ENCODE peak calls at places on chromosome 13, in four cellular contexts. One of them, this sample, is unnamed.

GRCh38 chr13:74280093-74280794 is 146.0 kb upstream of the KLF12 start:
- DNase-seq in pancreas: no peak
- DNase-seq in ascending aorta: no peak
- DNase-seq in esophagus squamous epithelium: no peak
- DNase-seq in this sample: no peak

GRCh38 chr13:114144606-114145244 is 12.3 kb upstream of the RASA3 start:
- DNase-seq in pancreas: peak; percentile 36
- DNase-seq in ascending aorta: no peak
- DNase-seq in esophagus squamous epithelium: no peak
- DNase-seq in this sample: no peak

GRCh38 chr13:72536668-72537399 is 190.6 kb downstream of the MZT1 start:
- DNase-seq in pancreas: no peak
- DNase-seq in ascending aorta: no peak
- DNase-seq in esophagus squamous epithelium: no peak
- DNase-seq in this sample: peak; percentile 48

GRCh38 chr13:66461021-66461420 is 769.1 kb downstream of the PCDH9 start:
- DNase-seq in pancreas: no peak
- DNase-seq in ascending aorta: no peak
- DNase-seq in esophagus squamous epithelium: no peak
- DNase-seq in this sample: no peak

GRCh38 chr13:86002921-86003488 is 203.8 kb upstream of the SLITRK6 start:
- DNase-seq in pancreas: no peak
- DNase-seq in ascending aorta: no peak
- DNase-seq in esophagus squamous epithelium: no peak
- DNase-seq in this sample: no peak

GRCh38 chr13:51955281-51955771 is 55.9 kb downstream of the ATP7B start:
- DNase-seq in pancreas: no peak
- DNase-seq in ascending aorta: no peak
- DNase-seq in esophagus squamous epithelium: no peak
- DNase-seq in this sample: no peak

GRCh38 chr13:98173431-98173921 is 3.6 kb downstream of the RNF113B start:
- DNase-seq in pancreas: no peak
- DNase-seq in ascending aorta: no peak
- DNase-seq in esophagus squamous epithelium: no peak
- DNase-seq in this sample: peak; percentile 23

GRCh38 chr13:114136576-114136975 is 4.2 kb upstream of the RASA3 start:
- DNase-seq in pancreas: no peak
- DNase-seq in ascending aorta: no peak
- DNase-seq in esophagus squamous epithelium: no peak
- DNase-seq in this sample: no peak

GRCh38 chr13:74134226-74134776 is at the start of gene KLF12:
- DNase-seq in pancreas: peak; percentile 87
- DNase-seq in ascending aorta: peak; percentile 96
- DNase-seq in esophagus squamous epithelium: peak; percentile 72
- DNase-seq in this sample: peak; percentile 95

GRCh38 chr13:50608357-50608756 is 235.1 kb downstream of the DLEU7 start:
- DNase-seq in pancreas: no peak
- DNase-seq in ascending aorta: no peak
- DNase-seq in esophagus squamous epithelium: no peak
- DNase-seq in this sample: no peak

GRCh38 chr13:73061478-73062275 is 2.9 kb downstream of the KLF5 start:
- DNase-seq in pancreas: no peak
- DNase-seq in ascending aorta: no peak
- DNase-seq in esophagus squamous epithelium: no peak
- DNase-seq in this sample: peak; percentile 49

GRCh38 chr13:62014299-62014698 is 598.6 kb upstream of the PCDH20 start:
- DNase-seq in pancreas: no peak
- DNase-seq in ascending aorta: no peak
- DNase-seq in esophagus squamous epithelium: no peak
- DNase-seq in this sample: peak; percentile 6

GRCh38 chr13:111957913-111958450 is 109.0 kb upstream of the SOX1 start:
- DNase-seq in pancreas: no peak
- DNase-seq in ascending aorta: no peak
- DNase-seq in esophagus squamous epithelium: no peak
- DNase-seq in this sample: no peak

GRCh38 chr13:66205807-66206206 is 1024.3 kb downstream of the PCDH9 start:
- DNase-seq in pancreas: no peak
- DNase-seq in ascending aorta: no peak
- DNase-seq in esophagus squamous epithelium: no peak
- DNase-seq in this sample: no peak

GRCh38 chr13:20998649-20999415 is 62.6 kb downstream of the LATS2 start:
- DNase-seq in pancreas: no peak
- DNase-seq in ascending aorta: no peak
- DNase-seq in esophagus squamous epithelium: no peak
- DNase-seq in this sample: no peak

GRCh38 chr13:31952641-31953380 is 78.8 kb upstream of the FRY start:
- DNase-seq in pancreas: peak; percentile 55
- DNase-seq in ascending aorta: no peak
- DNase-seq in esophagus squamous epithelium: no peak
- DNase-seq in this sample: no peak

GRCh38 chr13:33644607-33645543 is 173.1 kb upstream of the RFC3 start:
- DNase-seq in pancreas: no peak
- DNase-seq in ascending aorta: no peak
- DNase-seq in esophagus squamous epithelium: no peak
- DNase-seq in this sample: no peak
- H3K4me3 ChIP-seq in pancreas: no peak overlapping the region
- H3K4me3 ChIP-seq in ascending aorta: no peak overlapping the region
- H3K4me3 ChIP-seq in esophagus squamous epithelium: no peak overlapping the region
- H3K4me3 ChIP-seq in this sample: no peak overlapping the region

GRCh38 chr13:40599146-40599545 is 67.3 kb downstream of the FOXO1 start:
- DNase-seq in pancreas: no peak
- DNase-seq in ascending aorta: no peak
- DNase-seq in esophagus squamous epithelium: no peak
- DNase-seq in this sample: no peak

GRCh38 chr13:40597735-40598365 is 68.6 kb downstream of the FOXO1 start:
- DNase-seq in pancreas: no peak
- DNase-seq in ascending aorta: no peak
- DNase-seq in esophagus squamous epithelium: no peak
- DNase-seq in this sample: no peak

GRCh38 chr13:40598599-40598998 is 67.8 kb downstream of the FOXO1 start:
- DNase-seq in pancreas: no peak
- DNase-seq in ascending aorta: no peak
- DNase-seq in esophagus squamous epithelium: no peak
- DNase-seq in this sample: no peak

GRCh38 chr13:40600145-40600751 is 66.2 kb downstream of the FOXO1 start:
- DNase-seq in pancreas: no peak
- DNase-seq in ascending aorta: no peak
- DNase-seq in esophagus squamous epithelium: no peak
- DNase-seq in this sample: no peak

DNA sequence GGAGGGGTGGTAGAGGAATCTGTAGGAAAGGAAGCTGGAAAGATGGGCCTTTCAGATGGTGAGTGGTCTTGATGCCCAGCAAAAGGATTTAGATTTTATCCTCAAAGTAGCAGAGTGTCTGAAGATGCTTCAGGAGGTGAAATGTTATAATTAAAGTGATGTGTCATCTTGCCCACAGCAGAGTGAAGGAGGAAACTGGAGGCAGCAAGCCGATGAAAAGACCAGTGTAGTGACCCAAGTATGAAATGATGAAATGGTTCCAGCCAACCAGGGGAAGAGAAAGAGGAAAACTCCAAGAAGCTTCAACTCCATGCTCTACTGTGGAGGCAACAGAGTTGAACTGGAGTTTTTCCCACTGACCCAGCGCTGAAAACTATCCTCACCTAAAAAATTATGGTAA is 66.7 kb downstream of the FOXO1 start:
- DNase-seq in pancreas: no peak
- DNase-seq in ascending aorta: no peak
- DNase-seq in esophagus squamous epithelium: no peak
- DNase-seq in this sample: no peak
- H3K4me1 ChIP-seq in pancreas: peaks cover 19% of the 10 kb centered on the region
- H3K4me1 ChIP-seq in ascending aorta: no peaks in the 10 kb centered on the region
- H3K4me1 ChIP-seq in esophagus squamous epithelium: peaks cover 74% of the 10 kb centered on the region
- H3K4me1 ChIP-seq in this sample: peaks cover 10% of the 10 kb centered on the region

DNA sequence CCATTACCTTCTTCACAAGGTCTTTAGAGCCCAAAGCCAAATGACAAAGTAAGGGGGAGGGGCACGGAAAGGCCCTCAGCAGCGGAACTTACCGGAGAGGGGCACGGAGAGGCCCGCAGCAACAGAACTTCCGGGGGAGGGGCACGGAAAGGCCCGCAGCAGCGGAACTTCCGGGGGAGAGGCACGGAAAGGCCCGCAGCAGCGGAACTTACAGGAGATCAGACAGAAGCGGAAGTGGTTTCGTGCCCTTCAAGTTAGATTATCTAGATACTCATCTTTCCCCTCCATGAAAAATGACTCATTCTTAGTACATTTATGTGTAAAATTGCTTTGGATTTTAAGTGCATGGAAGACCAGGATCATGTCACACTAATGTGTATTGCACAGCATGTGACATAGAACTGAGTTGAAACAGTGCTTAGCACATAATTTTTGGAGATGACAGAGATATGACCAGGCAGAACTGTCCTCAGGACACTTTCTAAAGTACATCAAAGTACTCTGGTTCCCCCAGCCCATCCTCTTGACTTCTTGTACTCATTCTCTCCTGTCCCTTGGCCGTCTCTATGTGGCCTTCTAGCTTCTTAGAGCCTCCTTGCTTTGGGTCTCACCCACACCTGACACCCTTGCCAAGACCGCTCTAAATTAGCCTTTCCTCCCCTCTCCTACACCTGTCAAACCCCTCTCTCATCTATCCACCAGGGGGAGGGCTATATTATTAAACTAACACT is 25.7 kb upstream of the TPTE2 start:
- DNase-seq in pancreas: no peak
- DNase-seq in ascending aorta: no peak
- DNase-seq in esophagus squamous epithelium: no peak
- DNase-seq in this sample: no peak
- H3K4me3 ChIP-seq in pancreas: no peak overlapping the region
- H3K4me3 ChIP-seq in ascending aorta: no peak overlapping the region
- H3K4me3 ChIP-seq in esophagus squamous epithelium: peak overlapping the region; percentile 16
- H3K4me3 ChIP-seq in this sample: no peak overlapping the region

GRCh38 chr13:110326263-110326904 is 19.3 kb downstream of the COL4A2 start:
- DNase-seq in pancreas: no peak
- DNase-seq in ascending aorta: peak; percentile 80
- DNase-seq in esophagus squamous epithelium: no peak
- DNase-seq in this sample: no peak
- H3K4me1 ChIP-seq in pancreas: no peaks in the 10 kb centered on the region
- H3K4me1 ChIP-seq in ascending aorta: peaks cover 26% of the 10 kb centered on the region
- H3K4me1 ChIP-seq in esophagus squamous epithelium: peaks cover 60% of the 10 kb centered on the region
- H3K4me1 ChIP-seq in this sample: peaks cover 5% of the 10 kb centered on the region

GRCh38 chr13:28097503-28097902 is 2.9 kb downstream of the FLT3 start:
- DNase-seq in pancreas: no peak
- DNase-seq in ascending aorta: no peak
- DNase-seq in esophagus squamous epithelium: no peak
- DNase-seq in this sample: no peak

GRCh38 chr13:28094311-28094710 is 6.1 kb downstream of the FLT3 start:
- DNase-seq in pancreas: no peak
- DNase-seq in ascending aorta: no peak
- DNase-seq in esophagus squamous epithelium: no peak
- DNase-seq in this sample: no peak

GRCh38 chr13:28100149-28101121 is at the start of gene FLT3:
- DNase-seq in pancreas: peak; percentile 80
- DNase-seq in ascending aorta: no peak
- DNase-seq in esophagus squamous epithelium: no peak
- DNase-seq in this sample: peak; percentile 27

GRCh38 chr13:28093871-28094270 is 6.5 kb downstream of the FLT3 start:
- DNase-seq in pancreas: no peak
- DNase-seq in ascending aorta: no peak
- DNase-seq in esophagus squamous epithelium: no peak
- DNase-seq in this sample: no peak

GRCh38 chr13:28099396-28100148 is 804 bp downstream of the FLT3 start:
- DNase-seq in pancreas: no peak
- DNase-seq in ascending aorta: no peak
- DNase-seq in esophagus squamous epithelium: no peak
- DNase-seq in this sample: no peak
- H3K4me3 ChIP-seq in pancreas: peak overlapping the region; percentile 26
- H3K4me3 ChIP-seq in ascending aorta: peak overlapping the region; percentile 41
- H3K4me3 ChIP-seq in esophagus squamous epithelium: peak overlapping the region; percentile 47
- H3K4me3 ChIP-seq in this sample: peak overlapping the region; percentile 36

DNA sequence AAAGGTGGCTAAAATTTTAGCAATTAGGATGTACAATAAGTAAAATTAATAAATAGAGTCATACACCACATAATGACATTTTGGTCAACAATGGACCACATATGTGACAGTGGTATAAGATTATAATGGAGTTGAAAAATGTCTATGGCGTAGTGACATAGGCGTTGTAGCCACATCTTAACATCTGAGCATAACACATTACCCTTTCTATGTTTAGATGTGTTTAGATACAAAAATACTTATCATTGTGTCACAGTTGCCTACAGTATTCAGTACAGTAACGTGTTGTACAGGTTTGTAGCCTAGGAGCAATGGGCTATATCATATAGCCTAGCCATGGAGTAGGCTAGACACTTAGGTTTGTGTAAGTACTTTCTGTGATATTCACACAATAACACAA is 111.2 kb downstream of the LRCH1 start:
- DNase-seq in pancreas: no peak
- DNase-seq in ascending aorta: no peak
- DNase-seq in esophagus squamous epithelium: no peak
- DNase-seq in this sample: no peak
- H3K4me1 ChIP-seq in pancreas: peaks cover 13% of the 10 kb centered on the region
- H3K4me1 ChIP-seq in ascending aorta: peaks cover 8% of the 10 kb centered on the region
- H3K4me1 ChIP-seq in esophagus squamous epithelium: peaks cover 68% of the 10 kb centered on the region
- H3K4me1 ChIP-seq in this sample: peaks cover 55% of the 10 kb centered on the region

DNA sequence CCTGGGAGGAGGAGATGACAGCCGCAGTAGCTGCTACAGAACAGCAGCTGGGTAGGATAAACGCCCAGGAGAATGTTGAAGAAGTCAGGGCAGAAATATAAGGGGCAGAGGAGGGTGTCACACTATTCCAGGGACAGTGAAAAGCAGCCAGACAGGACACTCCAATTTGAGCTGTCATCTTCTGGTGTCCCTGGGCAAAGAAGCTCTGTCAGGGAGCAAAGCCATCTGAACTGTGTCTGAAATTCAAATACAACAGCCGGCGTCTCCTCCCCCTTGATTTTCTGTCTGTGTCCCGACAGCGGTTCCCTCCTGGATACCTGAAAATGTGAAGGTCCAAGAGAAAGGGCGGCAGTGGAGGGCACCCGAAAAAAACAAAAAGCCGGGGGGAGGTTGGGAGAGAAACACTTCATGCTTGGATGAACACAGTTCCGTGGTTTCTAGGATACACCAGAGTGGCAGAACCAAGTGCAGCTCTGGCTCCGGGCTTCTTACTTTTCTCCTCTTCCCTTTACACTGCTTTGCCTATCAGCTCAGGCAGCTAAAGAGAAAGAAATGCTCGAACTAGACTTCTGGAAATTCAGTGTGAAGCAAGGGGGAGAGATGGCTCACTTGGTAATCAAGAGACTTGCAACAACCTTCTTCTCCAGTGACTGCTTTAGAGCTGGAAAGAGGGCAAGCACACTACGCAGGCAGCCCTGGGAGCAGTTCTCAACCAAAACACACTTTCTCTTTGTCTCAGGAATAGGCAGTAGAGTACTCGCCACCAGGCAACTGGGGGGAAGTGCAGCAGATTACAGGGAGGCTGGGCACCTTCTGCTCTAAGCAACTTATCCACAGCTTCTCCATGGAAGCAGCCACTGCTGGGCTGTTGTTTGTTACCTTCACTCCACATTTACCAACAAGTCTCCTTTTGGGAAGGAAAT is 465.6 kb downstream of the ITGBL1 start:
- DNase-seq in pancreas: no peak
- DNase-seq in ascending aorta: no peak
- DNase-seq in esophagus squamous epithelium: no peak
- DNase-seq in this sample: no peak
- H3K4me3 ChIP-seq in pancreas: no peak overlapping the region
- H3K4me3 ChIP-seq in ascending aorta: no peak overlapping the region
- H3K4me3 ChIP-seq in esophagus squamous epithelium: no peak overlapping the region
- H3K4me3 ChIP-seq in this sample: no peak overlapping the region

This sample was measured in hepatocyte.